ENCODE peak calls at places on chromosomes 16 and 17, in ten cellular contexts. F is cardiac muscle cell, T is heart right ventricle, M is lung, G is mammary epithelial cell, K is fibroblast of pulmonary artery, O is AG09309, C is pancreas, D is breast epithelium, U is A549. S is an unnamed sample.

GRCh38 chr16:31073073-31073822 is 792 bp downstream of the ZNF668 start:
- DNase-seq in F (peak; percentile 94), T (peak; percentile 95), M (peak; percentile 92), G (peak; percentile 91), K (peak; percentile 91), O (peak; percentile 52), C (peak; percentile 91), D (peak; percentile 81), U (peak; percentile 94), S (peak; percentile 86)

GRCh38 chr17:68198931-68199836 is 48.7 kb upstream of the AMZ2 start:
- DNase-seq in F (no peak), T (no peak), M (no peak), G (peak; percentile 37), K (no peak), O (no peak), C (peak; percentile 36), D (no peak), U (peak; percentile 58), S (no peak)

GRCh38 chr17:33732116-33732515 is 439.0 kb upstream of the ASIC2 start:
- DNase-seq in F (peak; percentile 8), T (no peak), M (no peak), G (no peak), K (peak; percentile 6), O (no peak), C (no peak), D (no peak), U (no peak), S (no peak)

GRCh38 chr17:76909971-76910760 is 42.0 kb downstream of the MGAT5B start:
- DNase-seq in F (peak; percentile 54), T (peak; percentile 38), M (peak; percentile 42), G (peak; percentile 44), K (peak; percentile 57), O (no peak), C (peak; percentile 56), D (peak; percentile 20), U (peak; percentile 29), S (no peak)

GRCh38 chr17:6446516-6447100 is 2.4 kb downstream of the PIMREG start:
- DNase-seq in F (no peak), T (no peak), M (no peak), G (no peak), K (no peak), O (no peak), C (no peak), D (no peak), U (no peak), S (no peak)

GRCh38 chr16:2473999-2474876 is 689 bp upstream of the TBC1D24 start:
- DNase-seq in F (peak; percentile 39), T (no peak), M (no peak), G (peak; percentile 42), K (peak; percentile 37), O (no peak), C (peak; percentile 74), D (no peak), U (peak; percentile 56), S (no peak)

GRCh38 chr17:17493249-17493985 is 2.8 kb downstream of the RASD1 start:
- DNase-seq in F (no peak), T (peak; percentile 36), M (no peak), G (no peak), K (no peak), O (no peak), C (peak; percentile 19), D (no peak), U (no peak), S (peak; percentile 68)

GRCh38 chr17:2337152-2337810 is at the start of gene SGSM2:
- DNase-seq in F (peak; percentile 63), T (peak; percentile 71), M (peak; percentile 64), G (no peak), K (peak; percentile 45), O (no peak), C (peak; percentile 76), D (no peak), U (peak; percentile 55), S (no peak)

GRCh38 chr17:10429416-10430045 is 7.8 kb upstream of the MYH8 start:
- DNase-seq in F (peak; percentile 53), T (no peak), M (no peak), G (no peak), K (peak; percentile 21), O (no peak), C (no peak), D (no peak), U (no peak), S (no peak)

GRCh38 chr17:1455291-1455747 is 713 bp downstream of the CRK start:
- DNase-seq in F (peak; percentile 78), T (peak; percentile 79), M (peak; percentile 72), G (peak; percentile 50), K (peak; percentile 77), O (peak; percentile 28), C (peak; percentile 72), D (peak; percentile 70), U (peak; percentile 84), S (peak; percentile 64)

GRCh38 chr16:58127634-58128033 is 1.5 kb downstream of the CFAP20 start:
- DNase-seq in F (no peak), T (no peak), M (no peak), G (peak; percentile 11), K (no peak), O (no peak), C (no peak), D (no peak), U (no peak), S (no peak)
- TF ChIP-seq CTCF in F (peak; percentile 12), T (no peak), M (no peak), G (peak; percentile 8), K (peak; percentile 27), O (peak; percentile 29), C (no peak), D (no peak), U (no peak), S (no peak)

GRCh38 chr17:65562206-65562531 is 721 bp upstream of the AXIN2 start:
- DNase-seq in F (no peak), T (no peak), M (no peak), G (no peak), K (no peak), O (no peak), C (no peak), D (no peak), U (no peak), S (no peak)
- H3K4me3 ChIP-seq in F (peak overlapping the region; percentile 30), T (peak overlapping the region; percentile 96), M (no peak overlapping the region), G (no peak overlapping the region), K (peak overlapping the region; percentile 71), O (no peak overlapping the region), C (peak overlapping the region; percentile 90), D (no peak overlapping the region), U (peak overlapping the region; percentile 82), S (peak overlapping the region; percentile 99)

GRCh38 chr16:81994485-81994884 is 16.8 kb downstream of the SDR42E1 start:
- DNase-seq in F (no peak), T (no peak), M (no peak), G (no peak), K (no peak), O (no peak), C (no peak), D (no peak), U (peak; percentile 28), S (no peak)
- TF ChIP-seq CTCF in F (no peak), T (no peak), M (no peak), G (peak; percentile 40), K (no peak), O (no peak), C (no peak), D (no peak), U (no peak), S (no peak)

DNA sequence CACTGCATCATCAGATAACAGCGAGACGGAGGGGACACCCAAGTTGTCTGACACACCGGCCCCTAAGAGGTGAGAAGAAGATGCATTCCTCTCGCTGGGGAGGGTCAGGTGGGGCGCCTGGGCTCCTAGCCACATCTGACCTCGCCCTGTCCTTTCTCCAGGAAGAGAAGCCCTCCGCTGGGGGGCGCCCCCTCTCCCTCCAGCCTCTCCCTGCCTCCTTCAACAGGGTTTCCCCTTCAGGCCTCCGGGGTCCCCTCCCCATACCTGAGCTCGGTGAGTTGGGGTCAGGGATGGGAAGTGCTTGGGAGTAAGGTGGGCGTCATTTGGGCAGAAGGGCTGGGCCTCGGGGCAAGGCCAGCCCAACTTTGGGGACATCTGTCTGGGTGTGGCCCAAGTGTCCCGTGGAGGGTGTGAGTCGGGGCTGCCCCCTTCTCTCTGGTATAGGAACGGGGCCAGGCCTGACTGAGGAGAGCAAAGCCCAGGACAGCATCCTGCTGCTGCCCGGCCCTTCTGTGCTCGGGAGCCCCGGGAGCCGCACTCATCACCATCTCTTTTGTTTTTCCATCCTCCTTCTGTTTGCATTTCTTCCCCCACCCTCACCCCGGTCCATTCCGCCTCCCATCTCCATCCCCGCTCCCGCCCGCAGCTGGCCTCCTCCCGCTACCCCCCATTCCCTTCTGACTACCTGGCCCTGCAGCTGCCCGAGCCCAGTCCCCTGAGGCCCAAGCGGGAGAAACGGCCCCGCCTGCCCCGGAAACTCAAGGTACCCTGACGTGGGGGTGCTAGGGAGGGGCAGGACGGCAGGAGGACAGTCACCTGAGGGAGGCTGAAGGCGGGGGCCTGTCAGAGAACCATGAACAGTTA is 5.0 kb downstream of the INO80E start:
- DNase-seq in F (no peak), T (no peak), M (no peak), G (no peak), K (no peak), O (no peak), C (no peak), D (no peak), U (no peak), S (no peak)
- H3K4me3 ChIP-seq in F (no peak overlapping the region), T (no peak overlapping the region), M (no peak overlapping the region), G (no peak overlapping the region), K (no peak overlapping the region), O (no peak overlapping the region), C (no peak overlapping the region), D (no peak overlapping the region), U (no peak overlapping the region), S (no peak overlapping the region)

GRCh38 chr17:43787728-43788127 is 7.5 kb downstream of the CFAP97D1 start:
- DNase-seq in F (no peak), T (no peak), M (no peak), G (no peak), K (no peak), O (no peak), C (no peak), D (no peak), U (no peak), S (no peak)

GRCh38 chr17:43780135-43780534 is at the start of gene CFAP97D1:
- DNase-seq in F (no peak), T (no peak), M (no peak), G (no peak), K (no peak), O (no peak), C (no peak), D (no peak), U (no peak), S (no peak)

GRCh38 chr17:43784628-43785101 is 4.4 kb downstream of the CFAP97D1 start:
- DNase-seq in F (peak; percentile 54), T (no peak), M (no peak), G (peak; percentile 57), K (peak; percentile 62), O (peak; percentile 72), C (no peak), D (no peak), U (no peak), S (no peak)

GRCh38 chr17:43782903-43783462 is 2.7 kb downstream of the CFAP97D1 start:
- DNase-seq in F (no peak), T (no peak), M (no peak), G (no peak), K (no peak), O (no peak), C (no peak), D (no peak), U (no peak), S (no peak)

DNA sequence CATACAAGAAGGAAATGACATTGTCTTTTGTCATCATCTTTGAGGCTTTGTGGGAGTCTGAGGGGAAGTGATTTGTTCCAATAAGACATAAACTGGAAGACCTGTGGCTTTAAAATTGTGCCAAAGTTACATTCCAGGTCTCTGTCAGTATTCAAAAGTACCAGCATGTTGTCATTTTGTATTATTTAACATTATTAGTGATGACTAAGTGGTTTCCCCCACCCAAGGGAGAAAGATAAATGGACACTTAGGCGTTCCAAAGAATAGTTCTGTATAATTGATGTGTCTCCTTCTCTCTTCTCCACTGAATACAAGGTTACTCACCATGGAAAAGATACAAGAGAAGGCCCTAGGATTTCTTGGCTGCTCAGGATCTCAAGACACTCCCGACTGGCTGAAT is 3.8 kb downstream of the CFAP97D1 start:
- DNase-seq in F (no peak), T (no peak), M (no peak), G (no peak), K (peak; percentile 39), O (no peak), C (no peak), D (no peak), U (no peak), S (no peak)
- TF ChIP-seq CTCF in F (no peak), T (no peak), M (no peak), G (no peak), K (no peak), O (no peak), C (no peak), D (no peak), U (no peak), S (no peak)

S was measured in gastrocnemius medialis.